ENCODE peak calls at places on chromosomes 1 and 21, in nine cellular contexts. H is heart left ventricle; Y is breast epithelium; V is CD4-positive, CD25-positive, alpha-beta regulatory T cell; A is OCI-LY7; N is suprapubic skin; K is aorta; W is right atrium auricular region; F is small intestine. L is an unnamed sample.

GRCh38 chr21:31254131-31254530 is 89.9 kb downstream of the TIAM1 start:
- DNase-seq in H (no peak), Y (no peak), V (no peak), A (no peak), N (no peak), K (no peak), W (no peak), F (no peak), L (no peak)

GRCh38 chr1:213622365-213623087 is 365.2 kb upstream of the PROX1 start:
- DNase-seq in H (no peak), Y (no peak), V (no peak), A (no peak), N (no peak), K (no peak), W (no peak), F (no peak), L (no peak)

GRCh38 chr1:156669794-156670193 is 7.4 kb downstream of the NES start:
- DNase-seq in H (no peak), Y (no peak), V (no peak), A (no peak), N (no peak), K (peak; percentile 35), W (no peak), F (no peak), L (no peak)

GRCh38 chr21:33374080-33374873 is 28.9 kb upstream of the IFNGR2 start:
- DNase-seq in H (peak; percentile 57), Y (no peak), V (peak; percentile 33), A (peak; percentile 87), N (peak; percentile 44), K (no peak), W (no peak), F (no peak), L (peak; percentile 44)

GRCh38 chr1:112440574-112440973 is 44.6 kb downstream of the CTTNBP2NL start:
- DNase-seq in H (no peak), Y (no peak), V (no peak), A (no peak), N (no peak), K (no peak), W (no peak), F (no peak), L (no peak)

GRCh38 chr1:1563688-1564087 is 11.0 kb downstream of the SSU72 start:
- DNase-seq in H (no peak), Y (no peak), V (no peak), A (no peak), N (no peak), K (no peak), W (no peak), F (no peak), L (no peak)

GRCh38 chr1:180230416-180230790 is 339 bp downstream of the LHX4 start:
- DNase-seq in H (no peak), Y (no peak), V (no peak), A (no peak), N (no peak), K (no peak), W (no peak), F (no peak), L (no peak)

GRCh38 chr21:29987762-29988161 is 48.0 kb upstream of the GRIK1 start:
- DNase-seq in H (no peak), Y (no peak), V (no peak), A (no peak), N (no peak), K (no peak), W (no peak), F (no peak), L (no peak)

GRCh38 chr1:168083456-168084325 is 53.0 kb downstream of the GPR161 start:
- DNase-seq in H (no peak), Y (no peak), V (no peak), A (no peak), N (no peak), K (no peak), W (no peak), F (no peak), L (no peak)

GRCh38 chr1:50562106-50562505 is 138.9 kb upstream of the DMRTA2 start:
- DNase-seq in H (no peak), Y (no peak), V (no peak), A (no peak), N (no peak), K (no peak), W (no peak), F (no peak), L (no peak)

GRCh38 chr1:39204441-39205081 is at the start of gene MACF1:
- DNase-seq in H (peak; percentile 79), Y (peak; percentile 61), V (no peak), A (peak; percentile 61), N (peak; percentile 70), K (peak; percentile 85), W (peak; percentile 86), F (no peak), L (peak; percentile 77)

GRCh38 chr1:155324717-155325595 is 4.3 kb downstream of the RUSC1 start:
- DNase-seq in H (peak; percentile 51), Y (peak; percentile 47), V (no peak), A (peak; percentile 24), N (peak; percentile 84), K (peak; percentile 73), W (no peak), F (peak; percentile 71), L (peak; percentile 78)

GRCh38 chr1:37691497-37692077 is 729 bp upstream of the CDCA8 start:
- DNase-seq in H (peak; percentile 44), Y (peak; percentile 40), V (no peak), A (peak; percentile 39), N (peak; percentile 79), K (peak; percentile 70), W (no peak), F (peak; percentile 33), L (peak; percentile 47)

GRCh38 chr1:82377201-82377884 is 576.6 kb downstream of the ADGRL2 start:
- DNase-seq in H (no peak), Y (no peak), V (no peak), A (no peak), N (no peak), K (no peak), W (no peak), F (no peak), L (no peak)

GRCh38 chr1:77394166-77394565 is 112.3 kb downstream of the AK5 start:
- DNase-seq in H (no peak), Y (no peak), V (no peak), A (no peak), N (no peak), K (no peak), W (no peak), F (no peak), L (no peak)

GRCh38 chr1:119469741-119470140 is 37.3 kb upstream of the HSD3B1 start:
- DNase-seq in H (no peak), Y (no peak), V (no peak), A (no peak), N (no peak), K (no peak), W (no peak), F (no peak), L (no peak)

DNA sequence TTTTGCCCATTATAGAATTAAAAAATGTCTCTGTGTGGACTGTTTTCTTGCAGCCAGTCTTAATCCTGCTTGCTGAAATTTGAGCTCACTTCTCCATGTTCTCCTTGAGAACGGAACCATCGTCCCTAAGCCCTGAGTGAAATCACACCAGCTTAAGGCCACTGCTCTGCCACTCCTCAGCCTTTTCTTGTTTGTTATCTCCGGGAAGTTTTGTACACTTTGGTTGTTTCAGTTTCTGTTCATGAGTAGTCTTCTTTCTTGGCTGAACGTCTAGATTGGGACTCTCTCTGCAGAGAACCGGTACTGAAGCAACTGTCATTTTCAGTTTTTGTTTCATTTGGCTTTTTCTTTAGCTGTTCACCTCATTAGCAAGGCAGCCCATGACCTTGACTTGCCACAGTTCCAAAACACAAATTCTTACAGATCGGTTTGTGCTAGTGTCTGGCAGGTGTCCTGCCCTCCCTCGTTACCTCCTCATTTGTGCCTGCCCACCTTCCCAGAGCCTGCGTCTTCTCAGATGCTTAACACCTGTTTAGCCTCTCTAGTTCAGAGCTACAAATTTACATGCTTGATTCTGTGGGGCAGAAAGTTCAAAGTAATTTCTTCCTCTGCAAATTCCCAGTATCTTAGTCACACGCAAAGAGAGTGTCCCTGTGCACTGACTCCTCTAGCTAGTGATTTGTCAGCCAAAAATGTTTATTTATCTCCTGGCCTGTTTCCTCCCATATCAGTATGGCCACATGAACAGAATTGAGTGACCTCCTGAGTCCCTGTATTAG is 12.4 kb downstream of the PSEN2 start:
- DNase-seq in H (no peak), Y (no peak), V (no peak), A (peak; percentile 72), N (no peak), K (no peak), W (no peak), F (peak; percentile 85), L (no peak)
- H3K4me3 ChIP-seq in H (peak overlapping the region; percentile 30), Y (no peak overlapping the region), V (peak overlapping the region; percentile 90), A (peak overlapping the region; percentile 55), N (no peak overlapping the region), K (no peak overlapping the region), W (no peak overlapping the region), F (peak overlapping the region; percentile 13), L (peak overlapping the region; percentile 17)

GRCh38 chr1:43565600-43566360 is 35.1 kb downstream of the PTPRF start:
- DNase-seq in H (peak; percentile 73), Y (no peak), V (no peak), A (no peak), N (no peak), K (peak; percentile 76), W (no peak), F (no peak), L (peak; percentile 81)

GRCh38 chr1:43564617-43565348 is 34.1 kb downstream of the PTPRF start:
- DNase-seq in H (no peak), Y (no peak), V (no peak), A (no peak), N (no peak), K (no peak), W (no peak), F (no peak), L (peak; percentile 41)

GRCh38 chr1:43563779-43564616 is 33.3 kb downstream of the PTPRF start:
- DNase-seq in H (no peak), Y (no peak), V (no peak), A (no peak), N (no peak), K (peak; percentile 63), W (no peak), F (no peak), L (peak; percentile 88)

GRCh38 chr1:43569175-43569574 is 38.5 kb downstream of the PTPRF start:
- DNase-seq in H (no peak), Y (no peak), V (no peak), A (no peak), N (no peak), K (no peak), W (no peak), F (no peak), L (no peak)

GRCh38 chr1:43566382-43567035 is 35.8 kb downstream of the PTPRF start:
- DNase-seq in H (no peak), Y (no peak), V (no peak), A (no peak), N (no peak), K (no peak), W (no peak), F (no peak), L (no peak)
- H3K4me1 ChIP-seq in H (peaks cover 7% of the 10 kb centered on the region), Y (peaks cover 8% of the 10 kb centered on the region), V (peaks cover 9% of the 10 kb centered on the region), A (no peaks in the 10 kb centered on the region), N (peaks cover 52% of the 10 kb centered on the region), K (no peaks in the 10 kb centered on the region), W (no peaks in the 10 kb centered on the region), F (no peaks in the 10 kb centered on the region), L (peaks cover 20% of the 10 kb centered on the region)

GRCh38 chr1:21932127-21932526 is 5.0 kb downstream of the HSPG2 start:
- DNase-seq in H (no peak), Y (peak; percentile 45), V (no peak), A (no peak), N (no peak), K (peak; percentile 58), W (peak; percentile 90), F (no peak), L (no peak)
- H3K4me3 ChIP-seq in H (peak overlapping the region; percentile 93), Y (no peak overlapping the region), V (no peak overlapping the region), A (no peak overlapping the region), N (peak overlapping the region; percentile 26), K (no peak overlapping the region), W (no peak overlapping the region), F (no peak overlapping the region), L (no peak overlapping the region)

GRCh38 chr1:115184260-115184950 is 95.1 kb upstream of the TSPAN2 start:
- DNase-seq in H (no peak), Y (no peak), V (no peak), A (no peak), N (no peak), K (no peak), W (no peak), F (no peak), L (no peak)
- H3K4me1 ChIP-seq in H (peaks cover 29% of the 10 kb centered on the region), Y (no peaks in the 10 kb centered on the region), V (no peaks in the 10 kb centered on the region), A (no peaks in the 10 kb centered on the region), N (peaks cover 15% of the 10 kb centered on the region), K (no peaks in the 10 kb centered on the region), W (no peaks in the 10 kb centered on the region), F (no peaks in the 10 kb centered on the region), L (no peaks in the 10 kb centered on the region)